ENCODE peak calls at places on chromosome 11, in nine cellular contexts. U is breast epithelium; M is Panc1; Q is OCI-LY7; V is IMR-90; A is A549; I is CD4-positive, CD25-positive, alpha-beta regulatory T cell; S is PC-3; X is neuronal stem cell. H is an unnamed sample.

GRCh38 chr11:78708388-78708787 is 133.7 kb upstream of the NARS2 start:
- DNase-seq in V (peak; percentile 39), Q (no peak), I (no peak), U (no peak), A (no peak), S (peak; percentile 83), X (no peak), M (no peak), H (no peak)

GRCh38 chr11:75246006-75246672 is 5.6 kb downstream of the TPBGL start:
- DNase-seq in S (no peak), U (no peak), V (no peak), M (no peak), I (no peak), A (no peak), Q (no peak), X (no peak), H (no peak)

GRCh38 chr11:106553304-106553703 is 465.0 kb downstream of the GUCY1A2 start:
- DNase-seq in A (no peak), Q (no peak), I (no peak), U (no peak), S (no peak), M (no peak), X (no peak), V (no peak), H (no peak)

GRCh38 chr11:35373284-35373933 is 45.9 kb downstream of the SLC1A2 start:
- DNase-seq in A (peak; percentile 86), U (no peak), V (peak; percentile 27), Q (no peak), S (peak; percentile 25), M (no peak), I (no peak), X (no peak), H (no peak)

GRCh38 chr11:8720868-8721739 is 38.5 kb downstream of the RPL27A start:
- DNase-seq in A (no peak), X (no peak), S (peak; percentile 92), Q (no peak), V (no peak), U (no peak), M (no peak), I (no peak), H (no peak)

GRCh38 chr11:119800619-119801018 is 71.6 kb upstream of the NECTIN1 start:
- DNase-seq in V (no peak), S (no peak), I (no peak), U (no peak), A (no peak), X (no peak), M (no peak), Q (no peak), H (no peak)

GRCh38 chr11:119377112-119377901 is 4.2 kb downstream of the USP2 start:
- DNase-seq in S (peak; percentile 41), I (no peak), Q (peak; percentile 18), X (no peak), A (no peak), V (no peak), U (peak; percentile 62), M (no peak), H (no peak)

GRCh38 chr11:128804481-128804880 is 62.6 kb downstream of the KCNJ1 start:
- DNase-seq in Q (no peak), U (no peak), M (no peak), X (no peak), S (no peak), A (no peak), V (peak; percentile 83), I (no peak), H (no peak)

GRCh38 chr11:2165571-2165970 is 4.6 kb upstream of the INS start:
- DNase-seq in M (no peak), A (no peak), Q (no peak), I (no peak), V (no peak), S (no peak), U (no peak), X (no peak), H (no peak)

GRCh38 chr11:62004473-62004872 is 37.0 kb upstream of the FTH1 start:
- DNase-seq in M (no peak), V (peak; percentile 82), S (peak; percentile 38), A (no peak), Q (no peak), X (no peak), I (no peak), U (no peak), H (no peak)

GRCh38 chr11:76410771-76411423 is 29.8 kb downstream of the GVQW3 start:
- DNase-seq in V (no peak), X (no peak), U (no peak), A (no peak), Q (no peak), M (no peak), I (no peak), S (no peak), H (no peak)

GRCh38 chr11:41256060-41256459 is 203.4 kb downstream of the LRRC4C start:
- DNase-seq in V (no peak), S (no peak), X (no peak), I (no peak), Q (no peak), U (no peak), A (no peak), M (no peak), H (no peak)

GRCh38 chr11:20634781-20635180 is 34.6 kb upstream of the NELL1 start:
- DNase-seq in I (no peak), M (no peak), Q (no peak), S (no peak), A (no peak), U (no peak), X (no peak), V (no peak), H (no peak)

GRCh38 chr11:62573006-62573591 is 592 bp downstream of the EEF1G start:
- DNase-seq in M (no peak), X (no peak), U (no peak), S (no peak), Q (peak; percentile 51), I (no peak), A (no peak), V (no peak), H (no peak)

GRCh38 chr11:44566952-44567875 is 1.8 kb downstream of the CD82 start:
- DNase-seq in U (no peak), S (no peak), X (no peak), A (no peak), Q (no peak), M (no peak), V (no peak), I (no peak), H (no peak)

DNA sequence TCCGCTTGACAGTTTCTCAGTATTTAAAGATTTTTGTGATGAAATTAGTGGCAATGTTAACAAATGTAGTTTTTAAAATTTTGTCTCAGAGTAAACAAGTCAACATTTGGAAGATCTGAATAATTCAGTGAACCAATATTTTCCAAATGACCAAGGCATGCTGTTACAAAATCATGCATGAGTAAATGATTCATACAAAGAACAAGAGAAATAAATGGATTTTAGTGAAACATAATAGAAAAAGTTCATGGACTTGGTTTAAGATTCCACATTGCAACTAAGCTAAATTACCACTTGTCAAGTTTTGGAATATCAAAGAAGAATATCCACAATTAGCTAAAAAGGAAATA is 125.7 kb upstream of the SNX19 start:
- DNase-seq in X (no peak), A (no peak), I (no peak), U (no peak), S (peak; percentile 45), Q (no peak), V (no peak), M (no peak), H (no peak)
- H3K4me3 ChIP-seq in X (no peak overlapping the region), A (no peak overlapping the region), I (no peak overlapping the region), U (no peak overlapping the region), S (peak overlapping the region; percentile 41), Q (no peak overlapping the region), V (no peak overlapping the region), M (no peak overlapping the region), H (no peak overlapping the region)

DNA sequence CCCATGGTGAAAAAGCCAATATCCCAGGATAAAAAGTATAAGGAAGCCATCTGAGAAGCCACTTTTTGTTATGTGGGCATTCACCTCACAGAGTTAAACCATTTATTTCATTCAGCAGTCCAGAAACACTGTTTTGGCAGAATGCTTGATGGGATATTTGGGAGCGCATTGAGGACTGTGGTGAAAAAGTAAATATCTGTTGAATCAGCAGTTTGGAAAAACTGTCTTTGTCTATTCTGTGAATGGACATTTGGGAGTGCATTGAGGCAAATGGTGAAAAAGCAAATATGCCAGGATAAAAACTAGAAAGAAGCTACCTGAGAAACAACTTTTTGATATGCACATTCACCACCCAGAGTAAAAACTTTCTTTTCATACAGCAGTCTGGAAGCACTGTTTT is 276.2 kb upstream of the TRIM48 start:
- DNase-seq in U (no peak), S (no peak), V (no peak), A (no peak), I (no peak), X (no peak), M (no peak), Q (no peak), H (no peak)
- H3K9me3 ChIP-seq in U (peaks cover 87% of the 10 kb centered on the region), S (peaks cover 53% of the 10 kb centered on the region), V (no peaks in the 10 kb centered on the region), A (peaks cover 2% of the 10 kb centered on the region), I (peaks cover 24% of the 10 kb centered on the region), X (peaks cover 2% of the 10 kb centered on the region), M (no peaks in the 10 kb centered on the region), Q (peaks cover 24% of the 10 kb centered on the region), H (no peaks in the 10 kb centered on the region)

GRCh38 chr11:110738641-110739040 is 26.4 kb upstream of the ARHGAP20 start:
- DNase-seq in Q (no peak), X (no peak), S (no peak), I (no peak), V (no peak), A (no peak), M (no peak), U (no peak), H (no peak)
- H3K4me3 ChIP-seq in Q (no peak overlapping the region), X (no peak overlapping the region), S (no peak overlapping the region), I (no peak overlapping the region), V (no peak overlapping the region), A (no peak overlapping the region), M (no peak overlapping the region), U (no peak overlapping the region), H (no peak overlapping the region)

GRCh38 chr11:70040452-70040851 is 37.7 kb upstream of the ANO1 start:
- DNase-seq in Q (no peak), U (no peak), I (no peak), X (no peak), A (no peak), S (no peak), V (no peak), M (no peak), H (no peak)

GRCh38 chr11:70048279-70049024 is 29.7 kb upstream of the ANO1 start:
- DNase-seq in A (peak; percentile 40), M (no peak), U (peak; percentile 91), X (peak; percentile 30), Q (no peak), I (no peak), V (no peak), S (peak; percentile 99), H (no peak)

GRCh38 chr11:70046089-70046488 is 32.0 kb upstream of the ANO1 start:
- DNase-seq in Q (no peak), I (no peak), V (no peak), A (no peak), M (no peak), S (no peak), X (no peak), U (no peak), H (no peak)

GRCh38 chr11:70040869-70041501 is 37.1 kb upstream of the ANO1 start:
- DNase-seq in I (no peak), A (no peak), M (no peak), V (no peak), U (no peak), S (no peak), Q (no peak), X (no peak), H (no peak)

DNA sequence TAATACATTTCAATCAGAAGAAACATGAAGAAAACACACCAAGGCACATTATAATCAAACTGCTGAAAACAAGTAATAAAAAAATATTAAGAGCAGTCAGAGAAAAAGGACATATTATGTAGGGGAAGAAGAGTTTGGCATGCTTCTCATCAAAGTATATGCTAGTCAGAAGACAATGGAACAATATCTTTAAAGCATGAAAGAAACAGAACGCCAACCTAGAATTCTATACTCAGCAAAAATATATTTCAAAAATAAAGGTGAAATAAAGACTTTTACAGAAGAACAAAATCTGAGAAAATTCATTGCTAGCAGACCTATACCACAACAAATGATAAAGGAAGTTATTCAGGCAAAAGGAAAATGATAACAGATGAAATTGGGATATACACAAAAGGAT is 34.6 kb upstream of the ANO1 start:
- DNase-seq in Q (no peak), S (no peak), I (no peak), V (no peak), U (no peak), X (no peak), M (no peak), A (no peak), H (no peak)
- H3K9me3 ChIP-seq in Q (peaks cover 5% of the 10 kb centered on the region), S (peaks cover 32% of the 10 kb centered on the region), I (peaks cover 12% of the 10 kb centered on the region), V (peaks cover 25% of the 10 kb centered on the region), U (peaks cover 34% of the 10 kb centered on the region), X (peaks cover 9% of the 10 kb centered on the region), M (peaks cover 22% of the 10 kb centered on the region), A (peaks cover 55% of the 10 kb centered on the region), H (peaks cover 2% of the 10 kb centered on the region)